ENCODE peak calls at places on chromosome 2, in seven cellular contexts. One of them, this sample, is unnamed.

GRCh38 chr2:137813176-137813575 is 151.1 kb upstream of the HNMT start:
- DNase-seq in NCI-H1092 treated with DMSO at 0.1 percent for 48 hours: no peak
- DNase-seq in EL: no peak
- DNase-seq in iris pigment epithelial cell: no peak
- DNase-seq in fibroblast of mammary gland: no peak
- DNase-seq in T-helper 9 cell: no peak
- DNase-seq in OCI-M1: no peak
- DNase-seq in this sample: no peak

GRCh38 chr2:229713371-229714079 is 830 bp downstream of the DNER start:
- DNase-seq in OCI-M1: no peak
- DNase-seq in NCI-H1092 treated with DMSO at 0.1 percent for 48 hours: peak; percentile 54
- DNase-seq in EL: peak; percentile 31
- DNase-seq in iris pigment epithelial cell: peak; percentile 16
- DNase-seq in T-helper 9 cell: no peak
- DNase-seq in fibroblast of mammary gland: no peak
- DNase-seq in this sample: no peak

GRCh38 chr2:7703523-7704144 is 786.4 kb downstream of the RNF144A start:
- DNase-seq in OCI-M1: no peak
- DNase-seq in NCI-H1092 treated with DMSO at 0.1 percent for 48 hours: peak; percentile 30
- DNase-seq in T-helper 9 cell: no peak
- DNase-seq in fibroblast of mammary gland: no peak
- DNase-seq in EL: no peak
- DNase-seq in iris pigment epithelial cell: no peak
- DNase-seq in this sample: no peak

GRCh38 chr2:99488587-99488998 is 1.2 kb downstream of the REV1 start:
- DNase-seq in OCI-M1: peak; percentile 67
- DNase-seq in T-helper 9 cell: no peak
- DNase-seq in fibroblast of mammary gland: peak; percentile 42
- DNase-seq in NCI-H1092 treated with DMSO at 0.1 percent for 48 hours: no peak
- DNase-seq in iris pigment epithelial cell: peak; percentile 54
- DNase-seq in EL: peak; percentile 40
- DNase-seq in this sample: peak; percentile 10

GRCh38 chr2:191086707-191087106 is 64.1 kb downstream of the STAT4 start:
- DNase-seq in fibroblast of mammary gland: no peak
- DNase-seq in T-helper 9 cell: no peak
- DNase-seq in OCI-M1: no peak
- DNase-seq in NCI-H1092 treated with DMSO at 0.1 percent for 48 hours: no peak
- DNase-seq in iris pigment epithelial cell: no peak
- DNase-seq in EL: no peak
- DNase-seq in this sample: no peak

GRCh38 chr2:239953418-239954061 is 71.6 kb downstream of the NDUFA10 start:
- DNase-seq in EL: no peak
- DNase-seq in OCI-M1: no peak
- DNase-seq in iris pigment epithelial cell: peak; percentile 36
- DNase-seq in fibroblast of mammary gland: no peak
- DNase-seq in T-helper 9 cell: no peak
- DNase-seq in NCI-H1092 treated with DMSO at 0.1 percent for 48 hours: no peak
- DNase-seq in this sample: no peak

GRCh38 chr2:62382757-62383156 is 123.2 kb downstream of the TMEM17 start:
- DNase-seq in iris pigment epithelial cell: peak; percentile 76
- DNase-seq in OCI-M1: peak; percentile 5
- DNase-seq in T-helper 9 cell: no peak
- DNase-seq in NCI-H1092 treated with DMSO at 0.1 percent for 48 hours: no peak
- DNase-seq in EL: peak; percentile 65
- DNase-seq in fibroblast of mammary gland: no peak
- DNase-seq in this sample: no peak

GRCh38 chr2:105384861-105385260 is 14.0 kb downstream of the FHL2 start:
- DNase-seq in T-helper 9 cell: no peak
- DNase-seq in NCI-H1092 treated with DMSO at 0.1 percent for 48 hours: no peak
- DNase-seq in OCI-M1: no peak
- DNase-seq in EL: no peak
- DNase-seq in iris pigment epithelial cell: no peak
- DNase-seq in fibroblast of mammary gland: no peak
- DNase-seq in this sample: no peak

GRCh38 chr2:69089244-69089643 is 76.3 kb downstream of the ANTXR1 start:
- DNase-seq in NCI-H1092 treated with DMSO at 0.1 percent for 48 hours: no peak
- DNase-seq in fibroblast of mammary gland: peak; percentile 64
- DNase-seq in EL: no peak
- DNase-seq in OCI-M1: no peak
- DNase-seq in T-helper 9 cell: no peak
- DNase-seq in iris pigment epithelial cell: peak; percentile 71
- DNase-seq in this sample: no peak

GRCh38 chr2:212941361-212941760 is 210.1 kb downstream of the IKZF2 start:
- DNase-seq in EL: no peak
- DNase-seq in iris pigment epithelial cell: no peak
- DNase-seq in OCI-M1: no peak
- DNase-seq in fibroblast of mammary gland: no peak
- DNase-seq in T-helper 9 cell: no peak
- DNase-seq in NCI-H1092 treated with DMSO at 0.1 percent for 48 hours: peak; percentile 33
- DNase-seq in this sample: no peak

GRCh38 chr2:142843731-142844130 is 33.7 kb upstream of the KYNU start:
- DNase-seq in EL: no peak
- DNase-seq in iris pigment epithelial cell: no peak
- DNase-seq in fibroblast of mammary gland: no peak
- DNase-seq in OCI-M1: no peak
- DNase-seq in NCI-H1092 treated with DMSO at 0.1 percent for 48 hours: no peak
- DNase-seq in T-helper 9 cell: no peak
- DNase-seq in this sample: no peak

This sample was measured in LHCN-M2.